ENCODE peak calls at places on chromosomes 16 and 17, in seven cellular contexts. One of them, this sample, is unnamed.

GRCh38 chr16:70529051-70529777 is 5.6 kb downstream of the SF3B3 start:
- DNase-seq in tibial nerve: no peak
- DNase-seq in SK-N-SH: peak
- DNase-seq in spleen: no peak
- DNase-seq in fibroblast of the aortic adventitia: peak
- DNase-seq in coronary artery: no peak
- DNase-seq in heart right ventricle: no peak
- DNase-seq in this sample: peak

GRCh38 chr17:79164408-79164807 is 89.8 kb downstream of the ENGASE start:
- DNase-seq in tibial nerve: no peak
- DNase-seq in SK-N-SH: no peak
- DNase-seq in spleen: no peak
- DNase-seq in fibroblast of the aortic adventitia: no peak
- DNase-seq in coronary artery: no peak
- DNase-seq in heart right ventricle: no peak
- DNase-seq in this sample: no peak

GRCh38 chr16:48430890-48431289 is 45.7 kb upstream of the SIAH1 start:
- DNase-seq in tibial nerve: no peak
- DNase-seq in SK-N-SH: no peak
- DNase-seq in spleen: no peak
- DNase-seq in fibroblast of the aortic adventitia: no peak
- DNase-seq in coronary artery: no peak
- DNase-seq in heart right ventricle: no peak
- DNase-seq in this sample: no peak

GRCh38 chr17:57869599-57870282 is 19.9 kb upstream of the MRPS23 start:
- DNase-seq in tibial nerve: no peak
- DNase-seq in SK-N-SH: no peak
- DNase-seq in spleen: no peak
- DNase-seq in fibroblast of the aortic adventitia: peak
- DNase-seq in coronary artery: no peak
- DNase-seq in heart right ventricle: no peak
- DNase-seq in this sample: peak

GRCh38 chr17:65674246-65675045 is 113.0 kb upstream of the AXIN2 start:
- DNase-seq in tibial nerve: no peak
- DNase-seq in SK-N-SH: no peak
- DNase-seq in spleen: no peak
- DNase-seq in fibroblast of the aortic adventitia: peak
- DNase-seq in coronary artery: no peak
- DNase-seq in heart right ventricle: no peak
- DNase-seq in this sample: peak

GRCh38 chr17:42743595-42744282 is 1.1 kb downstream of the EZH1 start:
- DNase-seq in tibial nerve: no peak
- DNase-seq in SK-N-SH: peak
- DNase-seq in spleen: peak
- DNase-seq in fibroblast of the aortic adventitia: no peak
- DNase-seq in coronary artery: no peak
- DNase-seq in heart right ventricle: no peak
- DNase-seq in this sample: no peak

GRCh38 chr16:2966803-2967184 is 2.4 kb upstream of the PAQR4 start:
- DNase-seq in tibial nerve: no peak
- DNase-seq in SK-N-SH: no peak
- DNase-seq in spleen: peak
- DNase-seq in fibroblast of the aortic adventitia: no peak
- DNase-seq in coronary artery: no peak
- DNase-seq in heart right ventricle: no peak
- DNase-seq in this sample: no peak

GRCh38 chr17:11177340-11177739 is 63.7 kb upstream of the SHISA6 start:
- DNase-seq in tibial nerve: no peak
- DNase-seq in SK-N-SH: no peak
- DNase-seq in spleen: no peak
- DNase-seq in fibroblast of the aortic adventitia: no peak
- DNase-seq in coronary artery: no peak
- DNase-seq in heart right ventricle: no peak
- DNase-seq in this sample: no peak

GRCh38 chr17:29155235-29155965 is 24.8 kb downstream of the MYO18A start:
- DNase-seq in tibial nerve: no peak
- DNase-seq in SK-N-SH: peak
- DNase-seq in spleen: peak
- DNase-seq in fibroblast of the aortic adventitia: peak
- DNase-seq in coronary artery: no peak
- DNase-seq in heart right ventricle: no peak
- DNase-seq in this sample: no peak

DNA sequence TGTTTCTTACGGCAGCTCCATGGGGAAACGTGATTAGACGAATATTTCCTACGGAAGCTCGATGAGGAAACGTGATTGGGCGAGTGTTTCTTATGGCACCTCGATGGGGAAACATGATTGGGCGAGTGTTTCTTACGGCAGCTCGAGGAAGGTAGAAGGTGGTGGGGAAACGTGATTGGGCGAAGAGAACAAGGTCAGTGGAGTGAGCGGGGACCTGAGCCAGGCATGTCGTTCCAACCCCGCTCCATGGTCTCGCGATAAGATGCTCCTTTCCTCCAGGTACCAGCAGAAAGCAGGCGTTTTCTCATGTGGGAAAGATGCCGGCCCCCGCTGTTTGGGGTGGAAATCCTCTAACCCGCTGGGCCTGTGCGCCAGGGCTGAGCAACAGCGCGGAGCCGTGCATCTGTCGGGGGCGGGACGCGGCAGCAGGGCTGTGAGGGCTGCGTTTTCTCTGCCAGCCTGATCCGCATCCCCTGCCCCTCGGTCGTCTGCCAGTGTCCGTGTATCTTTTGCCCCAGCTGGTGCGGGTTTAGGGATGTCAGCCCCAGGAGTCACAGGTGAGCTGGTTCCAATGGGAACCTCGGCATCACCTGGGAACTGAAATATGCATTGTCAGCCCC is 25.6 kb upstream of the DOC2B start:
- DNase-seq in tibial nerve: no peak
- DNase-seq in SK-N-SH: no peak
- DNase-seq in spleen: peak
- DNase-seq in fibroblast of the aortic adventitia: no peak
- DNase-seq in coronary artery: no peak
- DNase-seq in heart right ventricle: no peak
- DNase-seq in this sample: no peak
- H3K4me3 ChIP-seq in tibial nerve: no peak
- H3K4me3 ChIP-seq in SK-N-SH: no peak
- H3K4me3 ChIP-seq in spleen: no peak
- H3K4me3 ChIP-seq in fibroblast of the aortic adventitia: no peak
- H3K4me3 ChIP-seq in coronary artery: no peak
- H3K4me3 ChIP-seq in heart right ventricle: no peak
- H3K4me3 ChIP-seq in this sample: no peak

DNA sequence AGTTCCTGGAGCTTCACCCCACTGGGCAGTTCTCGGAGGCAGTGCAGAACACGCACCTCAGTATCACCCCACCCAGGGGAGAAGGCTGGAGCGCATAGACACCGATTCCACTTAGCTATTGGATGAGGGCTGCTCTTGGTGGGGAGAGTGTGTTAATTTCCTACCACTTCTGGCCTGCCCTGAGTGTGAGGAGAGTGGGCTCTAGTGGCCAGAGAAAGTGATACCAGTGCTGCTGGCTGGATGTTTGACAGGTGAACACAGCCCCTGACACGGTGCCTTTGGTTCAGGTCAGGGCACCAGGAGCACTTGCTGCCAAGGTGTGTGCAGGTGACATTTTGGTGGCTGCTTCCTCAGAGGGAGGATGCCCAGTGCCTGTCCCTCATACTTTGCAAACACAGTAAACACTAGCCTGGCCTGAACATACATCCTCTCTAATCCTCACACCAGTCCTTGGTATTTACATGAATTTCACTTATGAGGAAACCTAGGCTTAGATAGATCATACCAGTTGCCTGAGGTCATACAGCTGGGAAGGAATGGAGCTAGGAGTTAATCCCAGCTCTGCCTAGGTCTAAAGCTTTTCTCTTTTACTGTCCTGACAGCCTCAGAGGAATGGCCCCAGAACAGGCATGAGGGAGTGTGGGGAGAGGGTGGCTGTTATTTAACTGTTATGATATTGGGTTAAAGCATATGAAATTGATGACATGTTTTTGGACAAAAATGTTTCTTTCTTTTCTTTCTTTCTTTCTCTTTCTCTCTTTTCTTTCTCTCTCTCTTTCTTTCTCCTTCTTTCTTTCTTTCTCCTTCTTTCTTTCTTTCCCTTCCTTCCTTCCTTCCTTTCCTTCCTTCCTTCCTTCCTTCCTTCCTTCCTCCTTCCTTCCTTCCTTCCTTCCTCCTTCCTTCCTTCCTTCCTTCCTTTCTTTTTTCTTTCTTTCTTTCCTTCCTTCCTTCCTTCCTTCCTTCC is 21.0 kb upstream of the ITGAX start:
- DNase-seq in tibial nerve: no peak
- DNase-seq in SK-N-SH: peak
- DNase-seq in spleen: no peak
- DNase-seq in fibroblast of the aortic adventitia: peak
- DNase-seq in coronary artery: no peak
- DNase-seq in heart right ventricle: no peak
- DNase-seq in this sample: no peak
- TF ChIP-seq CTCF in tibial nerve: no peak
- TF ChIP-seq CTCF in SK-N-SH: peak
- TF ChIP-seq CTCF in spleen: peak
- TF ChIP-seq CTCF in fibroblast of the aortic adventitia: peak
- TF ChIP-seq CTCF in coronary artery: no peak
- TF ChIP-seq CTCF in heart right ventricle: no peak
- TF ChIP-seq CTCF in this sample: no peak

DNA sequence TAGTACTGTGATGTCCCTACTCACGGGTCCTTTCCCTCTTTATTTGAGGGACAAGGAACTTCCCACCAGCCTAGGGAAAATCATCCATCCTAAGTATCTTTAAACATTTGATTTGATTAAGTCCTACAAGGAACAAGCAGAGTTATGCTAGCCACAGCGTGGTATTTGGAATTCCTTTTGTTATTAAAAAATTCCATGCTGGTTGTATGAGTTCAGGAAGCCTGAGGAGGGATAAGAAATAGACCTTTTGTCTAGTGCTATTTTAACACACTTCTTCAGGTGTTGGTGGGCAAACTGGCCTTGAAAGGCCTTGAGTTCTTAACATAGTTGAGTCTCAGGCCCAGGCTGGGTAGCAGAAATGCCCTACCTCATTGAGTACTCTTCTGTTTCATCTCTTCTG is 105.4 kb upstream of the TBX2 start:
- DNase-seq in tibial nerve: no peak
- DNase-seq in SK-N-SH: no peak
- DNase-seq in spleen: no peak
- DNase-seq in fibroblast of the aortic adventitia: no peak
- DNase-seq in coronary artery: no peak
- DNase-seq in heart right ventricle: no peak
- DNase-seq in this sample: peak
- H3K4me3 ChIP-seq in tibial nerve: no peak
- H3K4me3 ChIP-seq in SK-N-SH: no peak
- H3K4me3 ChIP-seq in spleen: no peak
- H3K4me3 ChIP-seq in fibroblast of the aortic adventitia: no peak
- H3K4me3 ChIP-seq in coronary artery: no peak
- H3K4me3 ChIP-seq in heart right ventricle: no peak
- H3K4me3 ChIP-seq in this sample: no peak

DNA sequence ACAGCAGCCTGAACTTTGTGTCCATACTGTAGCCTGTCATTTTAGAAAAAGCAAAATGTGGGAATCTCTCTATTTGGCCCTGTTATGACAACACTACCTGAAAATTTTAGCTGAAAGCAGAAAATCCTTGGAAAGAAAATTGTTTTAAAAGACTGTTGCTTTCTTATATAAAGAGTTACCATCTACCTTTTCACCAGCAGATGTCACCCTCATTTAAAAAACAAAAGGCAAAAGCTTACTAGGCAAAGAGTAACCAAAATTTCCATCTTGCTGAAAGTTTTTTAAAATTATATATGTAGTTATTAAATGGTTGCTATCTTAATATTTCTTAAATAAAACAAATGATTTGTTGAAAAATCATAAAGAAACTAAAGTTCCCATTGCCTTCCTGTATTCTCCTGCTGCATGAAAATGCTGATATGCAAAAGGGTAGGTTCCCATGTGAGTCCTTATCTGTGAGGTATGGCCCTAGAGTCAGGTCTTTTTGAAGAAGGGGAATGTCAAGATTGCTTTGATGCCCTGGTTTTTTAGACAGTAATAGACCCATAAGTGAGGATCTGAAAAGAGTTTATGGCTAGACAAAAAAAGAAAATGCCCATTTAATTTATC is 61.0 kb downstream of the TNRC6C start:
- DNase-seq in tibial nerve: no peak
- DNase-seq in SK-N-SH: peak
- DNase-seq in spleen: no peak
- DNase-seq in fibroblast of the aortic adventitia: peak
- DNase-seq in coronary artery: no peak
- DNase-seq in heart right ventricle: no peak
- DNase-seq in this sample: peak
- TF ChIP-seq CTCF in tibial nerve: peak
- TF ChIP-seq CTCF in SK-N-SH: peak
- TF ChIP-seq CTCF in spleen: peak
- TF ChIP-seq CTCF in fibroblast of the aortic adventitia: peak
- TF ChIP-seq CTCF in coronary artery: no peak
- TF ChIP-seq CTCF in heart right ventricle: peak
- TF ChIP-seq CTCF in this sample: peak

GRCh38 chr16:8960788-8961109 is 3.0 kb downstream of the USP7 start:
- DNase-seq in tibial nerve: no peak
- DNase-seq in SK-N-SH: no peak
- DNase-seq in spleen: no peak
- DNase-seq in fibroblast of the aortic adventitia: no peak
- DNase-seq in coronary artery: no peak
- DNase-seq in heart right ventricle: no peak
- DNase-seq in this sample: no peak
- H3K4me3 ChIP-seq in tibial nerve: no peak
- H3K4me3 ChIP-seq in SK-N-SH: peak
- H3K4me3 ChIP-seq in spleen: peak
- H3K4me3 ChIP-seq in fibroblast of the aortic adventitia: peak
- H3K4me3 ChIP-seq in coronary artery: peak
- H3K4me3 ChIP-seq in heart right ventricle: peak
- H3K4me3 ChIP-seq in this sample: no peak